ENCODE peak calls at places on chromosomes 13 and 19, in nine cellular contexts. D, Y, N, G, B, A, T, E and H are unnamed samples.

GRCh38 chr19:49779731-49780578 is 13.2 kb downstream of the AP2A1 start:
- DNase-seq in E (no peak), B (no peak), G (no peak), D (no peak), A (no peak), T (no peak), N (no peak), Y (no peak), H (no peak)

GRCh38 chr19:18109731-18110671 is 12.4 kb downstream of the MAST3 start:
- DNase-seq in B (no peak), D (no peak), T (no peak), E (peak), G (no peak), N (peak), A (no peak), Y (no peak), H (no peak)

GRCh38 chr19:45599286-45599685 is 2.7 kb downstream of the GPR4 start:
- DNase-seq in B (no peak), D (no peak), T (no peak), A (no peak), E (no peak), Y (no peak), N (no peak), G (no peak), H (no peak)

GRCh38 chr19:3171894-3172679 is 6.5 kb upstream of the S1PR4 start:
- DNase-seq in Y (no peak), N (no peak), A (no peak), B (no peak), D (no peak), T (no peak), G (no peak), E (no peak), H (no peak)

GRCh38 chr19:51693246-51693645 is at the start of gene SPACA6:
- DNase-seq in B (no peak), D (no peak), A (no peak), Y (no peak), G (no peak), N (no peak), E (no peak), T (no peak), H (no peak)

GRCh38 chr19:5041168-5042038 is 72.5 kb downstream of the KDM4B start:
- DNase-seq in N (no peak), D (no peak), G (no peak), A (no peak), B (no peak), E (no peak), Y (no peak), T (no peak), H (no peak)

GRCh38 chr13:105370011-105370645 is 1165.3 kb downstream of the EFNB2 start:
- DNase-seq in N (no peak), T (no peak), E (no peak), D (no peak), G (no peak), B (no peak), A (no peak), Y (peak), H (no peak)

GRCh38 chr19:45352471-45352870 is 11.9 kb downstream of the KLC3 start:
- DNase-seq in A (no peak), N (no peak), T (no peak), D (peak), B (no peak), G (no peak), E (no peak), Y (no peak), H (no peak)

GRCh38 chr13:23268441-23268840 is 87.7 kb downstream of the SGCG start:
- DNase-seq in Y (no peak), E (no peak), D (no peak), B (no peak), N (no peak), T (peak), A (no peak), G (no peak), H (no peak)

GRCh38 chr13:30690282-30691188 is 44.8 kb upstream of the ALOX5AP start:
- DNase-seq in E (peak), Y (peak), G (no peak), B (no peak), T (no peak), A (no peak), D (no peak), N (peak), H (no peak)

GRCh38 chr19:47560999-47561398 is 11.9 kb downstream of the ZNF541 start:
- DNase-seq in T (no peak), G (no peak), E (no peak), N (no peak), A (no peak), B (no peak), D (no peak), Y (no peak), H (no peak)

GRCh38 chr19:489418-490196 is 6.7 kb upstream of the MADCAM1 start:
- DNase-seq in B (peak), T (no peak), N (peak), D (peak), Y (peak), G (no peak), E (peak), A (no peak), H (no peak)

GRCh38 chr13:75766636-75767035 is 130.5 kb downstream of the LMO7 start:
- DNase-seq in B (no peak), Y (no peak), D (no peak), N (no peak), A (no peak), T (no peak), G (no peak), E (no peak), H (no peak)

GRCh38 chr19:484494-484893 is 11.8 kb upstream of the MADCAM1 start:
- DNase-seq in G (no peak), A (no peak), E (no peak), N (no peak), Y (no peak), D (peak), T (no peak), B (no peak), H (no peak)

GRCh38 chr13:54357284-54357933 is 1328.8 kb downstream of the OLFM4 start:
- DNase-seq in G (no peak), D (no peak), T (no peak), N (no peak), A (no peak), B (no peak), Y (no peak), E (no peak), H (no peak)

GRCh38 chr13:50866817-50867640 is 23.5 kb upstream of the DLEU7 start:
- DNase-seq in G (no peak), B (no peak), Y (no peak), N (no peak), E (no peak), D (no peak), A (no peak), T (no peak), H (no peak)

GRCh38 chr13:80235559-80236296 is 105.2 kb downstream of the SPRY2 start:
- DNase-seq in N (peak), Y (peak), T (no peak), D (no peak), A (no peak), G (peak), B (no peak), E (no peak), H (no peak)